ENCODE peak calls at places on chromosomes 4 and X, in four cellular contexts. E is GM23338; W is CD4-positive, alpha-beta T cell; J is CD8-positive, alpha-beta memory T cell. X is an unnamed sample.
A peak's percentile ranks its signal among the peaks of the same experiment; 100 is the strongest.

GRCh38 chrX:22389544-22390243 is 117.0 kb downstream of the CBLL2 start:
- DNase-seq in W (no peak), E (no peak), J (no peak), X (no peak)

GRCh38 chr4:82753725-82754410 is 44.7 kb downstream of the SCD5 start:
- DNase-seq in J (no peak), E (no peak), W (no peak), X (no peak)

GRCh38 chr4:1191621-1192020 is 19.2 kb upstream of the SPON2 start:
- DNase-seq in W (no peak), J (no peak), E (no peak), X (no peak)

GRCh38 chr4:150126880-150127236 is 48.6 kb downstream of the DCLK2 start:
- DNase-seq in J (no peak), W (no peak), E (no peak), X (no peak)

GRCh38 chr4:48958582-48958981 is 27.5 kb upstream of the CWH43 start:
- DNase-seq in E (no peak), W (no peak), J (no peak), X (no peak)

GRCh38 chr4:1417522-1418390 is 11.5 kb upstream of the NKX1-1 start:
- DNase-seq in W (no peak), J (no peak), E (no peak), X (no peak)

GRCh38 chr4:167622481-167623240 is 388.4 kb upstream of the SPOCK3 start:
- DNase-seq in W (no peak), J (no peak), E (peak; percentile 75), X (no peak)

GRCh38 chr4:68865760-68866159 is 50.0 kb downstream of the UGT2B10 start:
- DNase-seq in J (no peak), W (no peak), E (peak; percentile 8), X (no peak)

GRCh38 chr4:115674485-115674884 is 561.1 kb upstream of the NDST4 start:
- DNase-seq in J (no peak), W (no peak), E (no peak), X (no peak)

GRCh38 chr4:14165253-14165942 is 537.9 kb upstream of the BOD1L1 start:
- DNase-seq in W (no peak), E (no peak), J (no peak), X (no peak)

GRCh38 chrX:24851776-24852175 is 158.1 kb downstream of the POLA1 start:
- DNase-seq in E (no peak), W (no peak), J (no peak), X (no peak)

GRCh38 chr4:147638365-147638764 is 21.2 kb downstream of the TMEM184C start:
- DNase-seq in E (peak; percentile 45), J (no peak), W (no peak), X (no peak)

GRCh38 chr4:177442623-177443155 is 452 bp upstream of the AGA start:
- DNase-seq in E (no peak), J (no peak), W (no peak), X (no peak)

GRCh38 chr4:88584471-88584900 is 7.8 kb upstream of the HERC3 start:
- DNase-seq in E (no peak), W (no peak), J (no peak), X (no peak)

GRCh38 chrX:1492421-1493012 is 39.8 kb upstream of the ASMTL start:
- DNase-seq in W (no peak), E (no peak), J (no peak), X (no peak)

GRCh38 chr4:147285751-147286150 is 195.1 kb upstream of the EDNRA start:
- DNase-seq in J (no peak), E (no peak), W (no peak), X (no peak)

GRCh38 chr4:112910109-112910736 is 139.2 kb upstream of the ANK2 start:
- DNase-seq in J (no peak), W (no peak), E (no peak), X (no peak)

GRCh38 chrX:143781103-143781502 is 60.6 kb upstream of the SPANXN2 start:
- DNase-seq in W (no peak), E (no peak), J (no peak), X (no peak)

GRCh38 chrX:109374276-109374960 is 107.5 kb downstream of the GUCY2F start:
- DNase-seq in E (no peak), W (no peak), J (no peak), X (no peak)

GRCh38 chrX:11137543-11138139 is 26.5 kb downstream of the HCCS start:
- DNase-seq in W (no peak), E (peak; percentile 25), J (no peak), X (peak; percentile 33)

GRCh38 chrX:47612418-47612817 is 7.2 kb downstream of the SYN1 start:
- DNase-seq in W (no peak), J (no peak), E (no peak), X (no peak)

GRCh38 chr4:119493419-119493818 is 135.2 kb downstream of the PDE5A start:
- DNase-seq in W (no peak), J (no peak), E (no peak), X (no peak)

GRCh38 chrX:108331126-108331909 is 106.9 kb downstream of the COL4A6 start:
- DNase-seq in W (no peak), J (no peak), E (no peak), X (no peak)

GRCh38 chr4:3233391-3234071 is 15.4 kb upstream of the MSANTD1 start:
- DNase-seq in J (no peak), W (no peak), E (peak; percentile 30), X (no peak)

GRCh38 chr4:8703857-8704495 is 111.4 kb downstream of the CPZ start:
- DNase-seq in J (no peak), W (no peak), E (no peak), X (no peak)
- H3K27me3 ChIP-seq in J (no peaks in the 10 kb centered on the region), W (no peaks in the 10 kb centered on the region), E (no peaks in the 10 kb centered on the region), X (no peaks in the 10 kb centered on the region)

GRCh38 chr4:5885733-5886132 is 7.2 kb downstream of the CRMP1 start:
- DNase-seq in W (no peak), J (no peak), E (no peak), X (no peak)
- H3K27me3 ChIP-seq in W (peaks cover 30% of the 10 kb centered on the region), J (peaks cover 11% of the 10 kb centered on the region), E (peaks cover 13% of the 10 kb centered on the region), X (peaks cover 19% of the 10 kb centered on the region)

GRCh38 chr4:118033148-118034060 is 882 bp upstream of the NDST3 start:
- DNase-seq in J (no peak), E (peak; percentile 86), W (no peak), X (no peak)
- H3K27me3 ChIP-seq in J (no peaks in the 10 kb centered on the region), E (peaks cover 10% of the 10 kb centered on the region), W (peaks cover 28% of the 10 kb centered on the region), X (peaks cover 6% of the 10 kb centered on the region)

DNA sequence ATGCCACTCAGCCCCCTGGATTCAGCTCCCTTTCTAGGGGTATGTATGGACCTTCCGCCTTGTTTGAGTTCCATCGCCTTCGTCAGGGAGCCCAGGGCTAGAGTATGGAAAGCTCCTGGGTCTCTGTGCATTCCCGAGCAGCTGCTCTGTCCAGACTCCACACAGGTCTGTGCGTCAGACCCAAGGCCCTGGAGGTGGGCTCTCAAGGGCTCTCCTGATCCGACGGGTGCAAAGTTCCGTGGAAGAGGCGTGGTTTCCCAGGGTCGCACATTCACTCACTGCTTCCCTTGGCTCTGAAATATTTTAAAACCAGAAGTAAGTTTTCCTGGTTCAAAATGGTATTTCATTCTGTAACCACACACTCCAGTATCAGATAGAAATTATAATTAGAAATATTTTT is 863.2 kb downstream of the TRIML1 start:
- DNase-seq in E (no peak), J (no peak), W (no peak), X (no peak)
- H3K27me3 ChIP-seq in E (no peaks in the 10 kb centered on the region), J (no peaks in the 10 kb centered on the region), W (no peaks in the 10 kb centered on the region), X (no peaks in the 10 kb centered on the region)

GRCh38 chrX:140510895-140511295 is 6.0 kb upstream of the SOX3 start:
- DNase-seq in J (no peak), E (peak; percentile 39), W (no peak), X (no peak)

GRCh38 chrX:140510306-140510676 is 5.4 kb upstream of the SOX3 start:
- DNase-seq in J (no peak), W (no peak), E (peak; percentile 45), X (no peak)

GRCh38 chrX:140508958-140509357 is 4.1 kb upstream of the SOX3 start:
- DNase-seq in E (no peak), J (no peak), W (no peak), X (no peak)

GRCh38 chrX:140507982-140508305 is 3.1 kb upstream of the SOX3 start:
- DNase-seq in E (peak; percentile 90), J (no peak), W (no peak), X (no peak)

DNA sequence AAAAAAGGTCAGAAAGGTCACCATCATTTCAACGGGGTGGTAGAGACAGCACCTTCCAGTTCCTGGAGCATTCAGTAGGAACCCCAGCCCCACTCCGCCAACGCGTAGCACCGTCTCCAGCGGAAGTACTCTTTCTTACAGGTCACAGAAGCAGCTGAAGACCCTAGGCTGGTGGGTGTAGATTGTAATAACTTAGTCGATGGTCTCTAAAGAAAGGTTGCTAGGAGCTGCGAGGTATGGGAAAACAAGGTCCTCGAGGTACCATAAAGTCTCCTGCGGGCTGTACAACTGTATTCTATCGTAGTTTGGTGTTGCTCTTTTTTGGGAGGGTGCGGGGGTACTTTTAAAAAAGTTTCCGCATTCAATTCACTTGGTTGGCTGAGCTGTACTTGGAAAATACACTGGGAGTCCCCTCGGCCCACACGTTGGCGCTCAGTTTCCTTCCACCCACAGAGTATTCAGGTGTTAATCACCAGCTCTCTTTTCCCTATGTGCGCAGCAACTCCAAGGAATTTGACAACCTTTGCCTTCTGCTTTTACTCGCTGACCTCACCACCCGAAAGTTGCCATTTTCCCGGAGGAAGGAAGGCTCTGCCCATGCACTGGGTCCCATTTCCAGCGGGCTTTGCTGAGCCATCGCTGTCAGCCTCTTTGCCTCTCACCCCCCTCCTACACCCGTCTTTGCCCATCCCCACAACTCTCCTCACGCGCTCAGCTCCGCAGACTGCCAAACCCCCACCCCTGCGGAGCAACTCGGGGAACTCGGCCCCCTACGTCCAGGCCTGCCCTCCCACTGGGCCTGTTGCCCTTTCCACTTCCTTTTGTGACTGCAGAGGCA is 4.8 kb upstream of the SOX3 start:
- DNase-seq in E (peak; percentile 37), W (no peak), J (no peak), X (no peak)
- H3K27me3 ChIP-seq in E (peaks cover 76% of the 10 kb centered on the region), W (peaks cover 39% of the 10 kb centered on the region), J (no peaks in the 10 kb centered on the region), X (no peaks in the 10 kb centered on the region)

DNA sequence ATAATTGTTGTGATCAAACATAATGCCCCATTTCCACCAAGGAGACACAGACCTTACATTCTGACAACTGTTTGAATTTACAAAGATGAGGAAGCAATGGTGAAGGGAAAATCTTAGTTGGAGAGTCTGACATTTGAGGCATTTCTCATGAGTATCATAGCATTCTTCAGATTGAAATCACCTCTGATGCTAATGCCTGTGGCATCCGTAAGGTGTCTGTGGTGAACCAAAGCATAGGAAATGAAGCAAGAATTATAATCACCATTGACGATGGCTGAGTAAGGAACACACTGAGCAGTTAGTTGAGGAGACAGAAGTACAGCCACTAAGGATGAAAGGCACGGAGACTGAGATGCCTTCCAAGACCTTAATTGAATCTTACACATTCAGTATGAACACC is 575.7 kb downstream of the TRIML1 start:
- DNase-seq in W (no peak), J (no peak), E (no peak), X (no peak)
- H3K27me3 ChIP-seq in W (no peaks in the 10 kb centered on the region), J (no peaks in the 10 kb centered on the region), E (no peaks in the 10 kb centered on the region), X (no peaks in the 10 kb centered on the region)

GRCh38 chr4:17332483-17332882 is 179.4 kb downstream of the QDPR start:
- DNase-seq in W (no peak), E (no peak), J (no peak), X (no peak)
- H3K27me3 ChIP-seq in W (no peaks in the 10 kb centered on the region), E (no peaks in the 10 kb centered on the region), J (no peaks in the 10 kb centered on the region), X (no peaks in the 10 kb centered on the region)

GRCh38 chr4:181523973-181524372 is 719.2 kb upstream of the TENM3 start:
- DNase-seq in W (no peak), J (no peak), E (no peak), X (no peak)
- H3K27me3 ChIP-seq in W (no peaks in the 10 kb centered on the region), J (no peaks in the 10 kb centered on the region), E (no peaks in the 10 kb centered on the region), X (no peaks in the 10 kb centered on the region)

X was measured in CD4-positive, alpha-beta memory T cell.